ENCODE peak calls at places on chromosomes 13 and 19, in six cellular contexts. E is neural crest cell, G is PC-3, U is glutamatergic neuron, P is T-helper 1 cell, F is AML-193. X is an unnamed sample.

GRCh38 chr19:57280913-57281425 is 684 bp downstream of the ZNF460 start:
- DNase-seq in G (peak), P (peak), U (no peak), E (no peak), F (peak), X (peak)

GRCh38 chr13:78609464-78610205 is 6.3 kb upstream of the POU4F1 start:
- DNase-seq in F (no peak), P (no peak), U (peak), G (no peak), E (no peak), X (no peak)

GRCh38 chr13:94435604-94436226 is 43.8 kb downstream of the DCT start:
- DNase-seq in G (peak), F (peak), P (no peak), E (no peak), U (no peak), X (peak)

GRCh38 chr13:50125556-50126377 is 110.5 kb downstream of the KCNRG start:
- DNase-seq in F (peak), E (peak), P (peak), G (peak), U (peak), X (peak)

GRCh38 chr13:62294210-62294609 is 878.6 kb upstream of the PCDH20 start:
- DNase-seq in U (no peak), P (no peak), E (no peak), F (no peak), G (no peak), X (no peak)

GRCh38 chr13:38216181-38216580 is 133.5 kb upstream of the UFM1 start:
- DNase-seq in E (no peak), F (no peak), U (no peak), P (no peak), G (no peak), X (no peak)

GRCh38 chr13:31053896-31054295 is 107.8 kb downstream of the HSPH1 start:
- DNase-seq in P (no peak), G (no peak), F (no peak), U (no peak), E (no peak), X (no peak)

GRCh38 chr19:35716735-35716984 is 1.1 kb upstream of the KMT2B start:
- DNase-seq in U (no peak), G (no peak), F (no peak), P (no peak), E (no peak), X (no peak)

GRCh38 chr13:88464851-88465250 is 793.7 kb downstream of the SLITRK5 start:
- DNase-seq in U (no peak), G (no peak), E (no peak), F (no peak), P (no peak), X (no peak)

GRCh38 chr19:3682741-3683404 is 17.4 kb downstream of the PIP5K1C start:
- DNase-seq in U (peak), G (no peak), E (no peak), P (no peak), F (no peak), X (no peak)

GRCh38 chr19:54035215-54036178 is 28.2 kb downstream of the VSTM1 start:
- DNase-seq in P (no peak), U (no peak), F (no peak), E (no peak), G (peak), X (no peak)

GRCh38 chr19:8654591-8655339 is 24.3 kb downstream of the NFILZ start:
- DNase-seq in G (peak), U (peak), F (peak), P (peak), E (peak), X (peak)

X was measured in Kasumi-1.